ENCODE peak calls at places on chromosomes 16 and 17, in ten cellular contexts. Q is activated CD4-positive, alpha-beta T cell treated with anti-CD3 and anti-CD28 coated beads, Interleukin-2, amount 50 U/mL, for 1 hour; X is RWPE2; A is stimulated activated CD8-positive, alpha-beta memory T cell treated with anti-CD3 and anti-CD28 coated beads, Interleukin-4, amount 100 ng/mL, for 24 hours; N is NCI-H2029; F is mammary epithelial cell; J is PC-9; Y is Caco-2; B is RWPE1; L is islet precursor cell. C is an unnamed sample.

GRCh38 chr16:29757950-29758466 is 12.2 kb upstream of the C16orf54 start:
- DNase-seq in Y (peak; percentile 81), X (no peak), B (no peak), A (no peak), N (no peak), Q (no peak), F (no peak), L (peak; percentile 73), J (no peak), C (no peak)

GRCh38 chr17:49471089-49471683 is 23.9 kb upstream of the NGFR start:
- DNase-seq in J (no peak), B (no peak), Q (no peak), A (no peak), L (peak; percentile 78), Y (no peak), F (no peak), X (no peak), N (no peak), C (no peak)

GRCh38 chr16:64773638-64774037 is 348.2 kb downstream of the CDH11 start:
- DNase-seq in Y (no peak), A (no peak), B (no peak), N (no peak), L (no peak), F (no peak), J (no peak), X (no peak), Q (no peak), C (no peak)

GRCh38 chr16:87457724-87458423 is 35.0 kb downstream of the ZCCHC14 start:
- DNase-seq in X (peak; percentile 80), Y (no peak), F (peak; percentile 98), A (peak; percentile 27), Q (peak; percentile 16), L (peak; percentile 96), B (peak; percentile 91), N (no peak), J (peak; percentile 74), C (no peak)

GRCh38 chr17:1229354-1229890 is 40.8 kb upstream of the BHLHA9 start:
- DNase-seq in L (no peak), F (peak; percentile 32), A (peak; percentile 31), X (no peak), Y (peak; percentile 59), B (no peak), Q (peak; percentile 30), J (peak; percentile 42), N (no peak), C (no peak)

GRCh38 chr16:12095275-12096161 is 119.0 kb downstream of the SNX29 start:
- DNase-seq in X (peak; percentile 17), A (peak; percentile 41), J (peak; percentile 47), Y (peak; percentile 43), N (peak; percentile 45), L (no peak), Q (peak; percentile 71), B (peak; percentile 45), F (peak; percentile 10), C (peak; percentile 50)

GRCh38 chr17:41777157-41777578 is 9.3 kb downstream of the JUP start:
- DNase-seq in N (no peak), X (no peak), L (peak; percentile 93), A (no peak), F (no peak), B (no peak), Y (no peak), Q (no peak), J (no peak), C (no peak)

GRCh38 chr16:47018223-47018891 is 44.9 kb upstream of the DNAJA2 start:
- DNase-seq in X (no peak), Q (peak; percentile 31), L (peak; percentile 77), B (peak; percentile 67), A (no peak), J (peak; percentile 50), F (peak; percentile 56), Y (peak; percentile 75), N (no peak), C (no peak)

GRCh38 chr17:34275881-34276280 is 5.9 kb downstream of the CCL7 start:
- DNase-seq in L (no peak), N (peak; percentile 41), X (no peak), Y (no peak), Q (no peak), A (no peak), B (peak; percentile 35), F (no peak), J (no peak), C (no peak)

GRCh38 chr17:50102164-50102991 is 7.2 kb downstream of the PDK2 start:
- DNase-seq in F (no peak), J (peak; percentile 74), Q (no peak), X (no peak), B (no peak), A (no peak), L (no peak), N (no peak), Y (no peak), C (no peak)

C was measured in activated gamma-delta T cell treated with anti-CD3 and anti-CD28 coated beads, Interleukin-2, amount 50 U/mL, for 16 hours.